ENCODE peak calls at places on chromosomes 13 and 19, in eight cellular contexts. One of them, this sample, is unnamed.

GRCh38 chr19:51786651-51787494 is 8.1 kb upstream of the FPR3 start:
- DNase-seq in lower lobe of right lung: no peak
- DNase-seq in A673: no peak
- DNase-seq in fibroblast of lung: no peak
- DNase-seq in caudate nucleus: no peak
- DNase-seq in right cardiac atrium: no peak
- DNase-seq in brain microvascular endothelial cell: no peak
- DNase-seq in HL-60: no peak
- DNase-seq in this sample: no peak

GRCh38 chr19:40466219-40467006 is at the start of gene SPTBN4:
- DNase-seq in lower lobe of right lung: peak; percentile 75
- DNase-seq in A673: no peak
- DNase-seq in fibroblast of lung: no peak
- DNase-seq in caudate nucleus: no peak
- DNase-seq in right cardiac atrium: peak; percentile 57
- DNase-seq in brain microvascular endothelial cell: no peak
- DNase-seq in HL-60: no peak
- DNase-seq in this sample: peak; percentile 48

GRCh38 chr19:12985049-12985776 is 10.1 kb upstream of the NFIX start:
- DNase-seq in lower lobe of right lung: no peak
- DNase-seq in A673: no peak
- DNase-seq in fibroblast of lung: peak; percentile 79
- DNase-seq in caudate nucleus: peak; percentile 69
- DNase-seq in right cardiac atrium: peak; percentile 79
- DNase-seq in brain microvascular endothelial cell: peak; percentile 73
- DNase-seq in HL-60: no peak
- DNase-seq in this sample: no peak

GRCh38 chr13:28590450-28590849 is 68.5 kb upstream of the POMP start:
- DNase-seq in lower lobe of right lung: no peak
- DNase-seq in A673: no peak
- DNase-seq in fibroblast of lung: no peak
- DNase-seq in caudate nucleus: no peak
- DNase-seq in right cardiac atrium: no peak
- DNase-seq in brain microvascular endothelial cell: no peak
- DNase-seq in HL-60: peak; percentile 42
- DNase-seq in this sample: no peak

GRCh38 chr13:29125934-29126424 is 305.8 kb downstream of the MTUS2 start:
- DNase-seq in lower lobe of right lung: no peak
- DNase-seq in A673: no peak
- DNase-seq in fibroblast of lung: no peak
- DNase-seq in caudate nucleus: no peak
- DNase-seq in right cardiac atrium: no peak
- DNase-seq in brain microvascular endothelial cell: no peak
- DNase-seq in HL-60: peak; percentile 31
- DNase-seq in this sample: no peak

GRCh38 chr19:12664406-12665280 is 1.9 kb downstream of the MAN2B1 start:
- DNase-seq in lower lobe of right lung: no peak
- DNase-seq in A673: peak; percentile 43
- DNase-seq in fibroblast of lung: no peak
- DNase-seq in caudate nucleus: no peak
- DNase-seq in right cardiac atrium: no peak
- DNase-seq in brain microvascular endothelial cell: no peak
- DNase-seq in HL-60: no peak
- DNase-seq in this sample: no peak

GRCh38 chr13:29484236-29484635 is 111.3 kb downstream of the SLC7A1 start:
- DNase-seq in lower lobe of right lung: no peak
- DNase-seq in A673: peak; percentile 95
- DNase-seq in fibroblast of lung: no peak
- DNase-seq in caudate nucleus: no peak
- DNase-seq in right cardiac atrium: no peak
- DNase-seq in brain microvascular endothelial cell: no peak
- DNase-seq in HL-60: no peak
- DNase-seq in this sample: no peak

GRCh38 chr13:105721056-105721455 is 814.4 kb downstream of the EFNB2 start:
- DNase-seq in lower lobe of right lung: no peak
- DNase-seq in A673: no peak
- DNase-seq in fibroblast of lung: peak; percentile 32
- DNase-seq in caudate nucleus: no peak
- DNase-seq in right cardiac atrium: no peak
- DNase-seq in brain microvascular endothelial cell: peak; percentile 53
- DNase-seq in HL-60: no peak
- DNase-seq in this sample: no peak

GRCh38 chr13:24894972-24895300 is 131.0 kb downstream of the RNF17 start:
- DNase-seq in lower lobe of right lung: no peak
- DNase-seq in A673: no peak
- DNase-seq in fibroblast of lung: no peak
- DNase-seq in caudate nucleus: no peak
- DNase-seq in right cardiac atrium: no peak
- DNase-seq in brain microvascular endothelial cell: no peak
- DNase-seq in HL-60: no peak
- DNase-seq in this sample: no peak

GRCh38 chr19:16067205-16067938 is 8.9 kb upstream of the TPM4 start:
- DNase-seq in lower lobe of right lung: peak; percentile 84
- DNase-seq in A673: no peak
- DNase-seq in fibroblast of lung: peak; percentile 94
- DNase-seq in caudate nucleus: no peak
- DNase-seq in right cardiac atrium: peak; percentile 87
- DNase-seq in brain microvascular endothelial cell: peak; percentile 83
- DNase-seq in HL-60: no peak
- DNase-seq in this sample: peak; percentile 67

GRCh38 chr13:111402441-111402840 is 82.0 kb downstream of the TEX29 start:
- DNase-seq in lower lobe of right lung: no peak
- DNase-seq in A673: no peak
- DNase-seq in fibroblast of lung: no peak
- DNase-seq in caudate nucleus: no peak
- DNase-seq in right cardiac atrium: no peak
- DNase-seq in brain microvascular endothelial cell: no peak
- DNase-seq in HL-60: no peak
- DNase-seq in this sample: no peak

GRCh38 chr19:38049105-38049649 is 142.2 kb downstream of the SIPA1L3 start:
- DNase-seq in lower lobe of right lung: no peak
- DNase-seq in A673: no peak
- DNase-seq in fibroblast of lung: no peak
- DNase-seq in caudate nucleus: no peak
- DNase-seq in right cardiac atrium: no peak
- DNase-seq in brain microvascular endothelial cell: peak; percentile 59
- DNase-seq in HL-60: peak; percentile 79
- DNase-seq in this sample: no peak

GRCh38 chr13:102799544-102800144 is 725 bp downstream of the BIVM start:
- DNase-seq in lower lobe of right lung: peak; percentile 52
- DNase-seq in A673: no peak
- DNase-seq in fibroblast of lung: peak; percentile 35
- DNase-seq in caudate nucleus: no peak
- DNase-seq in right cardiac atrium: peak; percentile 58
- DNase-seq in brain microvascular endothelial cell: peak; percentile 14
- DNase-seq in HL-60: peak; percentile 19
- DNase-seq in this sample: peak; percentile 70

GRCh38 chr13:72221276-72221962 is 354.4 kb upstream of the DACH1 start:
- DNase-seq in lower lobe of right lung: peak; percentile 44
- DNase-seq in A673: peak; percentile 40
- DNase-seq in fibroblast of lung: no peak
- DNase-seq in caudate nucleus: no peak
- DNase-seq in right cardiac atrium: peak; percentile 11
- DNase-seq in brain microvascular endothelial cell: no peak
- DNase-seq in HL-60: peak; percentile 39
- DNase-seq in this sample: peak; percentile 40

GRCh38 chr13:46386426-46386995 is 541 bp downstream of the RUBCNL start:
- DNase-seq in lower lobe of right lung: no peak
- DNase-seq in A673: peak; percentile 64
- DNase-seq in fibroblast of lung: no peak
- DNase-seq in caudate nucleus: no peak
- DNase-seq in right cardiac atrium: no peak
- DNase-seq in brain microvascular endothelial cell: no peak
- DNase-seq in HL-60: no peak
- DNase-seq in this sample: no peak

GRCh38 chr19:8459520-8460260 is 14.9 kb downstream of the HNRNPM start:
- DNase-seq in lower lobe of right lung: no peak
- DNase-seq in A673: no peak
- DNase-seq in fibroblast of lung: peak; percentile 82
- DNase-seq in caudate nucleus: no peak
- DNase-seq in right cardiac atrium: no peak
- DNase-seq in brain microvascular endothelial cell: peak; percentile 77
- DNase-seq in HL-60: no peak
- DNase-seq in this sample: no peak

GRCh38 chr13:48528720-48529119 is 4.2 kb downstream of the RCBTB2 start:
- DNase-seq in lower lobe of right lung: no peak
- DNase-seq in A673: no peak
- DNase-seq in fibroblast of lung: no peak
- DNase-seq in caudate nucleus: no peak
- DNase-seq in right cardiac atrium: no peak
- DNase-seq in brain microvascular endothelial cell: no peak
- DNase-seq in HL-60: no peak
- DNase-seq in this sample: no peak
- H3K27ac ChIP-seq in lower lobe of right lung: no peak overlapping the region
- H3K27ac ChIP-seq in A673: no peak overlapping the region
- H3K27ac ChIP-seq in fibroblast of lung: no peak overlapping the region
- H3K27ac ChIP-seq in caudate nucleus: no peak overlapping the region
- H3K27ac ChIP-seq in right cardiac atrium: no peak overlapping the region
- H3K27ac ChIP-seq in brain microvascular endothelial cell: no peak overlapping the region
- H3K27ac ChIP-seq in HL-60: no peak overlapping the region
- H3K27ac ChIP-seq in this sample: no peak overlapping the region

DNA sequence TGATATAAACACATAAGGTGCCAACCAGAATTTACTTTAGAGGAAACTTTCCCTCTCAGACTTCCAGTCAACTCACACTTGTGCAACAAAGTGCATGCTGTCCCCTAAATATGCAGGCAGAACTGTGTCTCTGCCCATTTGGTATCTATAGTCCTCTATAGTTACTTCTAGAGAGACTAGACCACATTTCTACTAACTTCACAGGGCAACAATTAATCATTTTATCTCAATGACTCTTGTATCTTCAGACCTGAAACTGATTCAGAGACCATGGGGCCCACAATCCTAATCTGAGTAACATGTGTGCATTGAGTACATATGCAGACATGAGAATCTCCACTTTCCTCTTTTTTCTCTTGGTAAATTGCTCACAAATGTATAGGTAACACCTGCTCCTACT is 158.1 kb downstream of the ZNF486 start:
- DNase-seq in lower lobe of right lung: no peak
- DNase-seq in A673: no peak
- DNase-seq in fibroblast of lung: no peak
- DNase-seq in caudate nucleus: no peak
- DNase-seq in right cardiac atrium: no peak
- DNase-seq in brain microvascular endothelial cell: no peak
- DNase-seq in HL-60: no peak
- DNase-seq in this sample: no peak
- H3K27ac ChIP-seq in lower lobe of right lung: no peak overlapping the region
- H3K27ac ChIP-seq in A673: no peak overlapping the region
- H3K27ac ChIP-seq in fibroblast of lung: no peak overlapping the region
- H3K27ac ChIP-seq in caudate nucleus: no peak overlapping the region
- H3K27ac ChIP-seq in right cardiac atrium: no peak overlapping the region
- H3K27ac ChIP-seq in brain microvascular endothelial cell: no peak overlapping the region
- H3K27ac ChIP-seq in HL-60: no peak overlapping the region
- H3K27ac ChIP-seq in this sample: no peak overlapping the region

GRCh38 chr19:3464797-3465235 is 15.5 kb downstream of the SMIM24 start:
- DNase-seq in lower lobe of right lung: no peak
- DNase-seq in A673: no peak
- DNase-seq in fibroblast of lung: no peak
- DNase-seq in caudate nucleus: no peak
- DNase-seq in right cardiac atrium: no peak
- DNase-seq in brain microvascular endothelial cell: no peak
- DNase-seq in HL-60: no peak
- DNase-seq in this sample: no peak
- H3K27ac ChIP-seq in lower lobe of right lung: no peak overlapping the region
- H3K27ac ChIP-seq in A673: no peak overlapping the region
- H3K27ac ChIP-seq in fibroblast of lung: no peak overlapping the region
- H3K27ac ChIP-seq in caudate nucleus: no peak overlapping the region
- H3K27ac ChIP-seq in right cardiac atrium: no peak overlapping the region
- H3K27ac ChIP-seq in brain microvascular endothelial cell: no peak overlapping the region
- H3K27ac ChIP-seq in HL-60: no peak overlapping the region
- H3K27ac ChIP-seq in this sample: no peak overlapping the region

GRCh38 chr19:43768273-43769050 is 12.3 kb downstream of the KCNN4 start:
- DNase-seq in lower lobe of right lung: peak; percentile 76
- DNase-seq in A673: no peak
- DNase-seq in fibroblast of lung: no peak
- DNase-seq in caudate nucleus: no peak
- DNase-seq in right cardiac atrium: peak; percentile 87
- DNase-seq in brain microvascular endothelial cell: no peak
- DNase-seq in HL-60: peak; percentile 91
- DNase-seq in this sample: no peak

GRCh38 chr19:43766755-43767043 is 11.9 kb upstream of the SMG9 start:
- DNase-seq in lower lobe of right lung: no peak
- DNase-seq in A673: no peak
- DNase-seq in fibroblast of lung: no peak
- DNase-seq in caudate nucleus: no peak
- DNase-seq in right cardiac atrium: no peak
- DNase-seq in brain microvascular endothelial cell: no peak
- DNase-seq in HL-60: no peak
- DNase-seq in this sample: no peak

GRCh38 chr19:43769256-43769655 is 11.5 kb downstream of the KCNN4 start:
- DNase-seq in lower lobe of right lung: peak; percentile 38
- DNase-seq in A673: no peak
- DNase-seq in fibroblast of lung: no peak
- DNase-seq in caudate nucleus: no peak
- DNase-seq in right cardiac atrium: no peak
- DNase-seq in brain microvascular endothelial cell: no peak
- DNase-seq in HL-60: no peak
- DNase-seq in this sample: no peak

GRCh38 chr19:43767316-43767715 is 12.6 kb upstream of the SMG9 start:
- DNase-seq in lower lobe of right lung: no peak
- DNase-seq in A673: no peak
- DNase-seq in fibroblast of lung: no peak
- DNase-seq in caudate nucleus: no peak
- DNase-seq in right cardiac atrium: no peak
- DNase-seq in brain microvascular endothelial cell: no peak
- DNase-seq in HL-60: no peak
- DNase-seq in this sample: no peak

DNA sequence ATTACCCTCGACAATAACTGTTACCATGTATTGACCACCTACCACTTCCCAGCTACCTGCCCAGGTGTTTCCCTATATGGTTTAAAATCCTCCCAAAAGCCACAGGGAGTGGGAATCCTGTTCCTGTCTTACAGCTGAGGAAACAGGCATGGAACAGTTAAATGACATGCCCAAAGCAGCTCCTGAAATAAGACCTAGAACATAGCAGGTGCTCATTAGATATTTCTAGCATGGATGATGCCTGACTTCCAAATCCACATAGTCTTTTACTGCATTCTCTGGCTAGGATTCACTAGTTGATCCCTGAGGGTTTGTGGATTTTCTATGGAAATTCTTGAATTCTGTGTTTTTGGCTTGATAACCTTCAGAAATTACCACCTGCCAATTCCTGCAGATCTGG is 13.0 kb downstream of the KCNN4 start:
- DNase-seq in lower lobe of right lung: no peak
- DNase-seq in A673: no peak
- DNase-seq in fibroblast of lung: no peak
- DNase-seq in caudate nucleus: no peak
- DNase-seq in right cardiac atrium: no peak
- DNase-seq in brain microvascular endothelial cell: no peak
- DNase-seq in HL-60: no peak
- DNase-seq in this sample: no peak
- H3K27ac ChIP-seq in lower lobe of right lung: no peak overlapping the region
- H3K27ac ChIP-seq in A673: no peak overlapping the region
- H3K27ac ChIP-seq in fibroblast of lung: no peak overlapping the region
- H3K27ac ChIP-seq in caudate nucleus: no peak overlapping the region
- H3K27ac ChIP-seq in right cardiac atrium: no peak overlapping the region
- H3K27ac ChIP-seq in brain microvascular endothelial cell: no peak overlapping the region
- H3K27ac ChIP-seq in HL-60: peak overlapping the region; percentile 80
- H3K27ac ChIP-seq in this sample: no peak overlapping the region

GRCh38 chr19:41799444-41800000 is 3.1 kb downstream of the CEACAM3 start:
- DNase-seq in lower lobe of right lung: no peak
- DNase-seq in A673: no peak
- DNase-seq in fibroblast of lung: no peak
- DNase-seq in caudate nucleus: no peak
- DNase-seq in right cardiac atrium: no peak
- DNase-seq in brain microvascular endothelial cell: no peak
- DNase-seq in HL-60: no peak
- DNase-seq in this sample: no peak
- H3K27ac ChIP-seq in lower lobe of right lung: no peak overlapping the region
- H3K27ac ChIP-seq in A673: no peak overlapping the region
- H3K27ac ChIP-seq in fibroblast of lung: no peak overlapping the region
- H3K27ac ChIP-seq in caudate nucleus: no peak overlapping the region
- H3K27ac ChIP-seq in right cardiac atrium: no peak overlapping the region
- H3K27ac ChIP-seq in brain microvascular endothelial cell: no peak overlapping the region
- H3K27ac ChIP-seq in HL-60: peak overlapping the region; percentile 79
- H3K27ac ChIP-seq in this sample: no peak overlapping the region

This sample was measured in right lobe of liver.